ENCODE peak calls at places on chromosomes 16 and 17, in nine cellular contexts. One of them, this sample, is unnamed.

GRCh38 chr16:71943887-71944286 is 48.6 kb downstream of the IST1 start:
- DNase-seq in sciatic nerve: no peak
- DNase-seq in activated CD8-positive, alpha-beta memory T cell treated with anti-CD3 and anti-CD28 coated beads for 48 hours: no peak
- DNase-seq in RCC 7860: no peak
- DNase-seq in SK-MEL-5: no peak
- DNase-seq in NCI-H1930: no peak
- DNase-seq in NCI-H2171: no peak
- DNase-seq in GM10248: no peak
- DNase-seq in HS-5: no peak
- DNase-seq in this sample: no peak

GRCh38 chr17:14201087-14201486 is 35.6 kb downstream of the CDRT15 start:
- DNase-seq in activated CD8-positive, alpha-beta memory T cell treated with anti-CD3 and anti-CD28 coated beads for 48 hours: no peak
- DNase-seq in NCI-H2171: no peak
- DNase-seq in SK-MEL-5: no peak
- DNase-seq in HS-5: no peak
- DNase-seq in sciatic nerve: no peak
- DNase-seq in GM10248: no peak
- DNase-seq in RCC 7860: no peak
- DNase-seq in NCI-H1930: no peak
- DNase-seq in this sample: peak; percentile 2

GRCh38 chr17:40598021-40598927 is 33.0 kb upstream of the CCR7 start:
- DNase-seq in NCI-H2171: no peak
- DNase-seq in sciatic nerve: no peak
- DNase-seq in GM10248: no peak
- DNase-seq in NCI-H1930: no peak
- DNase-seq in SK-MEL-5: no peak
- DNase-seq in activated CD8-positive, alpha-beta memory T cell treated with anti-CD3 and anti-CD28 coated beads for 48 hours: no peak
- DNase-seq in HS-5: no peak
- DNase-seq in RCC 7860: no peak
- DNase-seq in this sample: peak; percentile 54

GRCh38 chr16:84585886-84586285 is 32.0 kb downstream of the COTL1 start:
- DNase-seq in RCC 7860: no peak
- DNase-seq in GM10248: peak; percentile 66
- DNase-seq in SK-MEL-5: peak; percentile 65
- DNase-seq in HS-5: no peak
- DNase-seq in NCI-H2171: no peak
- DNase-seq in activated CD8-positive, alpha-beta memory T cell treated with anti-CD3 and anti-CD28 coated beads for 48 hours: no peak
- DNase-seq in NCI-H1930: no peak
- DNase-seq in sciatic nerve: no peak
- DNase-seq in this sample: no peak

GRCh38 chr16:19196871-19197270 is 28.8 kb downstream of the SYT17 start:
- DNase-seq in NCI-H2171: peak; percentile 66
- DNase-seq in activated CD8-positive, alpha-beta memory T cell treated with anti-CD3 and anti-CD28 coated beads for 48 hours: no peak
- DNase-seq in GM10248: no peak
- DNase-seq in NCI-H1930: no peak
- DNase-seq in HS-5: no peak
- DNase-seq in sciatic nerve: no peak
- DNase-seq in RCC 7860: no peak
- DNase-seq in SK-MEL-5: no peak
- DNase-seq in this sample: no peak

GRCh38 chr16:88634141-88634993 is 4.0 kb upstream of the IL17C start:
- DNase-seq in HS-5: no peak
- DNase-seq in SK-MEL-5: no peak
- DNase-seq in GM10248: peak; percentile 83
- DNase-seq in NCI-H2171: no peak
- DNase-seq in sciatic nerve: no peak
- DNase-seq in activated CD8-positive, alpha-beta memory T cell treated with anti-CD3 and anti-CD28 coated beads for 48 hours: peak; percentile 49
- DNase-seq in NCI-H1930: no peak
- DNase-seq in RCC 7860: no peak
- DNase-seq in this sample: no peak

GRCh38 chr16:87702325-87702811 is 63.4 kb downstream of the KLHDC4 start:
- DNase-seq in HS-5: no peak
- DNase-seq in activated CD8-positive, alpha-beta memory T cell treated with anti-CD3 and anti-CD28 coated beads for 48 hours: no peak
- DNase-seq in NCI-H2171: no peak
- DNase-seq in RCC 7860: no peak
- DNase-seq in GM10248: peak; percentile 85
- DNase-seq in sciatic nerve: no peak
- DNase-seq in SK-MEL-5: peak; percentile 39
- DNase-seq in NCI-H1930: peak; percentile 3
- DNase-seq in this sample: no peak

GRCh38 chr17:64092952-64093451 is 36.9 kb downstream of the ERN1 start:
- DNase-seq in sciatic nerve: no peak
- DNase-seq in NCI-H2171: peak; percentile 10
- DNase-seq in NCI-H1930: no peak
- DNase-seq in GM10248: no peak
- DNase-seq in HS-5: no peak
- DNase-seq in RCC 7860: no peak
- DNase-seq in SK-MEL-5: no peak
- DNase-seq in activated CD8-positive, alpha-beta memory T cell treated with anti-CD3 and anti-CD28 coated beads for 48 hours: no peak
- DNase-seq in this sample: no peak

GRCh38 chr17:394718-395095 is 42.1 kb upstream of the RPH3AL start:
- DNase-seq in NCI-H1930: no peak
- DNase-seq in NCI-H2171: no peak
- DNase-seq in SK-MEL-5: no peak
- DNase-seq in sciatic nerve: no peak
- DNase-seq in HS-5: no peak
- DNase-seq in activated CD8-positive, alpha-beta memory T cell treated with anti-CD3 and anti-CD28 coated beads for 48 hours: no peak
- DNase-seq in GM10248: no peak
- DNase-seq in RCC 7860: no peak
- DNase-seq in this sample: no peak